ENCODE peak calls at places on chromosomes 11 and 22, in six cellular contexts. A is coronary artery, X is GM23248, Q is brain microvascular endothelial cell, R is cardiac muscle cell, J is IMR-90. G is an unnamed sample.

GRCh38 chr11:128517457-128518230 is 69.7 kb downstream of the ETS1 start:
- DNase-seq in A (no peak), X (peak; percentile 71), Q (no peak), R (no peak), J (no peak), G (no peak)

GRCh38 chr11:96112192-96113099 is 188.5 kb upstream of the MTMR2 start:
- DNase-seq in A (no peak), X (peak; percentile 60), Q (no peak), R (no peak), J (peak; percentile 54), G (no peak)

GRCh38 chr11:82722236-82722635 is 11.4 kb downstream of the FAM181B start:
- DNase-seq in A (no peak), X (peak; percentile 53), Q (no peak), R (no peak), J (no peak), G (no peak)

GRCh38 chr22:22418957-22419356 is 89.6 kb downstream of the ZNF280B start:
- DNase-seq in A (no peak), X (no peak), Q (no peak), R (no peak), J (no peak), G (no peak)

GRCh38 chr11:66334605-66335442 is 1.4 kb downstream of the RIN1 start:
- DNase-seq in A (peak; percentile 71), X (no peak), Q (no peak), R (no peak), J (no peak), G (no peak)

GRCh38 chr11:110168404-110168803 is 75.2 kb downstream of the ZC3H12C start:
- DNase-seq in A (no peak), X (no peak), Q (no peak), R (no peak), J (no peak), G (no peak)

GRCh38 chr11:127023991-127024390 is 23.4 kb upstream of the KIRREL3 start:
- DNase-seq in A (no peak), X (peak; percentile 41), Q (no peak), R (no peak), J (no peak), G (peak; percentile 35)

GRCh38 chr11:123434911-123435310 is 4.8 kb downstream of the GRAMD1B start:
- DNase-seq in A (no peak), X (no peak), Q (no peak), R (no peak), J (no peak), G (no peak)

GRCh38 chr11:38481391-38481790 is 1883.4 kb upstream of the RAG2 start:
- DNase-seq in A (no peak), X (no peak), Q (no peak), R (no peak), J (no peak), G (no peak)

GRCh38 chr22:29152381-29153138 is 53.1 kb upstream of the EMID1 start:
- DNase-seq in A (no peak), X (no peak), Q (no peak), R (no peak), J (no peak), G (no peak)

GRCh38 chr11:81000334-81001100 is 1559.7 kb upstream of the TENM4 start:
- DNase-seq in A (no peak), X (no peak), Q (no peak), R (no peak), J (no peak), G (no peak)

GRCh38 chr11:19992162-19992561 is 168.1 kb downstream of the DBX1 start:
- DNase-seq in A (no peak), X (no peak), Q (no peak), R (peak; percentile 51), J (no peak), G (no peak)

GRCh38 chr11:61874460-61874809 is 16.9 kb downstream of the FADS3 start:
- DNase-seq in A (no peak), X (no peak), Q (no peak), R (no peak), J (no peak), G (no peak)

GRCh38 chr22:50621491-50621880 is 6.5 kb downstream of the ARSA start:
- DNase-seq in A (no peak), X (no peak), Q (no peak), R (no peak), J (no peak), G (no peak)
- H3K4me3 ChIP-seq in A (no peak overlapping the region), X (peak overlapping the region; percentile 49), Q (no peak overlapping the region), R (peak overlapping the region; percentile 8), J (no peak overlapping the region), G (peak overlapping the region; percentile 39)

GRCh38 chr11:122103366-122103765 is 12.6 kb downstream of the BLID start:
- DNase-seq in A (no peak), X (peak; percentile 87), Q (no peak), R (no peak), J (peak; percentile 61), G (peak; percentile 72)
- H3K4me3 ChIP-seq in A (no peak overlapping the region), X (peak overlapping the region; percentile 99), Q (no peak overlapping the region), R (no peak overlapping the region), J (no peak overlapping the region), G (no peak overlapping the region)

GRCh38 chr11:67408437-67409200 is 4.7 kb downstream of the TBC1D10C start:
- DNase-seq in A (no peak), X (no peak), Q (no peak), R (no peak), J (no peak), G (no peak)

GRCh38 chr11:67406420-67406968 is 2.6 kb downstream of the TBC1D10C start:
- DNase-seq in A (no peak), X (no peak), Q (no peak), R (no peak), J (no peak), G (no peak)

GRCh38 chr11:67405688-67406339 is 1.9 kb downstream of the TBC1D10C start:
- DNase-seq in A (no peak), X (no peak), Q (no peak), R (no peak), J (no peak), G (no peak)

GRCh38 chr11:67407700-67408163 is 3.8 kb downstream of the TBC1D10C start:
- DNase-seq in A (no peak), X (no peak), Q (no peak), R (no peak), J (no peak), G (no peak)

GRCh38 chr11:67406969-67407699 is 3.3 kb downstream of the TBC1D10C start:
- DNase-seq in A (no peak), X (peak; percentile 28), Q (no peak), R (no peak), J (no peak), G (no peak)
- H3K4me3 ChIP-seq in A (no peak overlapping the region), X (no peak overlapping the region), Q (no peak overlapping the region), R (no peak overlapping the region), J (no peak overlapping the region), G (no peak overlapping the region)

GRCh38 chr11:102447941-102448868 is 4.4 kb downstream of the TMEM123 start:
- DNase-seq in A (no peak), X (no peak), Q (no peak), R (no peak), J (no peak), G (no peak)
- H3K4me3 ChIP-seq in A (no peak overlapping the region), X (no peak overlapping the region), Q (no peak overlapping the region), R (no peak overlapping the region), J (no peak overlapping the region), G (no peak overlapping the region)

GRCh38 chr11:73556966-73557365 is 40.9 kb downstream of the FAM168A start:
- DNase-seq in A (no peak), X (no peak), Q (no peak), R (no peak), J (no peak), G (no peak)

GRCh38 chr11:73554677-73555320 is 43.1 kb downstream of the FAM168A start:
- DNase-seq in A (no peak), X (no peak), Q (no peak), R (no peak), J (no peak), G (peak; percentile 30)

GRCh38 chr11:73551697-73552096 is 46.2 kb downstream of the FAM168A start:
- DNase-seq in A (no peak), X (no peak), Q (no peak), R (peak; percentile 75), J (no peak), G (no peak)

GRCh38 chr11:73555615-73556014 is 42.3 kb downstream of the FAM168A start:
- DNase-seq in A (no peak), X (no peak), Q (no peak), R (peak; percentile 16), J (no peak), G (no peak)

GRCh38 chr11:73553266-73553665 is 44.6 kb downstream of the FAM168A start:
- DNase-seq in A (no peak), X (peak; percentile 13), Q (no peak), R (no peak), J (peak; percentile 68), G (no peak)
- H3K4me3 ChIP-seq in A (no peak overlapping the region), X (no peak overlapping the region), Q (no peak overlapping the region), R (no peak overlapping the region), J (no peak overlapping the region), G (no peak overlapping the region)

DNA sequence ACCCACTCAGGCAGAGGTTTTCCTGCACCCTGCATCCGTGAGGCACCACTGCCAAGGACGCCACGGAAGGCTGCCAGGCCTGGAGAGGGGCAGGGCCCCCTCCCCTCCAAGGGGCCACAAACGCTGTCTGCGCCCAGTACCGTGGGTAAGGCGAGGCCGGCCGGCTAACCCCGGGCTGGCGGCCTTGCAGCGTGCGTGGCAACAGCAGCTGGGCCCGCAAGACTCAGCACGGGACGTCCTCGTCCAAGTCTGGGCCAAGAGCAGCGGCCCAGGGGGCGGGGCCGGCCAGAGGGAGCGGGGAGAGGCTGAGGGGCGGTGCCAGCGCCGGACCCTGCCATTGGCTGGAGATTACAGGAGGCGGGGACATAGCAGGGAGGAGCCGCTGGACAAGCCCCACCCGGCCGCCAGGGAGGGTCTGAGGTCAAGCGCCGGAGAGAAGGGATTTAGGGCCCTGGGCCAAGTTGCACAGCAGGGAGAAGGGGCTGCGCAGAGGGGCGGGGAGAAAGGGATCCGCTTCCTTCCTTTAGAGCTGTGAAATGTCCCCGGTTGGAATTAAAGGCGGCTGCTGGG is 16.0 kb downstream of the SLC43A1 start:
- DNase-seq in A (peak; percentile 98), X (peak; percentile 95), Q (peak; percentile 84), R (peak; percentile 98), J (peak; percentile 82), G (peak; percentile 85)
- H3K4me3 ChIP-seq in A (peak overlapping the region; percentile 62), X (peak overlapping the region; percentile 58), Q (peak overlapping the region; percentile 47), R (no peak overlapping the region), J (peak overlapping the region; percentile 23), G (peak overlapping the region; percentile 27)

GRCh38 chr11:721347-721912 is 15.4 kb downstream of the EPS8L2 start:
- DNase-seq in A (no peak), X (no peak), Q (no peak), R (no peak), J (no peak), G (no peak)
- H3K4me3 ChIP-seq in A (peak overlapping the region; percentile 27), X (no peak overlapping the region), Q (no peak overlapping the region), R (no peak overlapping the region), J (no peak overlapping the region), G (no peak overlapping the region)

GRCh38 chr11:44752262-44752661 is 25.5 kb downstream of the TSPAN18 start:
- DNase-seq in A (no peak), X (no peak), Q (no peak), R (no peak), J (no peak), G (no peak)

GRCh38 chr11:44753965-44754645 is 27.3 kb downstream of the TSPAN18 start:
- DNase-seq in A (peak; percentile 36), X (no peak), Q (no peak), R (no peak), J (no peak), G (no peak)

GRCh38 chr11:44755553-44756505 is 29.1 kb downstream of the TSPAN18 start:
- DNase-seq in A (peak; percentile 40), X (peak; percentile 69), Q (no peak), R (no peak), J (no peak), G (no peak)

GRCh38 chr11:44752727-44753126 is 26.0 kb downstream of the TSPAN18 start:
- DNase-seq in A (no peak), X (no peak), Q (no peak), R (no peak), J (no peak), G (no peak)

GRCh38 chr11:44754876-44755552 is 28.3 kb downstream of the TSPAN18 start:
- DNase-seq in A (peak; percentile 62), X (no peak), Q (no peak), R (no peak), J (no peak), G (no peak)
- H3K4me3 ChIP-seq in A (no peak overlapping the region), X (no peak overlapping the region), Q (no peak overlapping the region), R (no peak overlapping the region), J (no peak overlapping the region), G (no peak overlapping the region)

G was measured in epithelial cell of esophagus.